ENCODE peak calls at places on chromosomes 13 and 19, in six cellular contexts. One of them, this sample, is unnamed.

GRCh38 chr13:99908129-99908805 is 63.3 kb downstream of the ZIC5 start:
- DNase-seq in GM12891: no peak
- DNase-seq in K562: no peak
- DNase-seq in HepG2: no peak
- DNase-seq in GM12878: no peak
- DNase-seq in H1: no peak
- DNase-seq in this sample: no peak

GRCh38 chr13:75415720-75416119 is 66.2 kb downstream of the TBC1D4 start:
- DNase-seq in GM12891: no peak
- DNase-seq in K562: no peak
- DNase-seq in HepG2: no peak
- DNase-seq in GM12878: no peak
- DNase-seq in H1: no peak
- DNase-seq in this sample: no peak

GRCh38 chr19:36051236-36051635 is 2.8 kb downstream of the THAP8 start:
- DNase-seq in GM12891: no peak
- DNase-seq in K562: no peak
- DNase-seq in HepG2: peak
- DNase-seq in GM12878: no peak
- DNase-seq in H1: no peak
- DNase-seq in this sample: no peak

GRCh38 chr13:84137292-84137691 is 255.0 kb upstream of the SLITRK1 start:
- DNase-seq in GM12891: no peak
- DNase-seq in K562: no peak
- DNase-seq in HepG2: no peak
- DNase-seq in GM12878: peak
- DNase-seq in H1: no peak
- DNase-seq in this sample: no peak

GRCh38 chr13:92355213-92355612 is 871.4 kb upstream of the GPC6 start:
- DNase-seq in GM12891: no peak
- DNase-seq in K562: peak
- DNase-seq in HepG2: peak
- DNase-seq in GM12878: no peak
- DNase-seq in H1: no peak
- DNase-seq in this sample: no peak

GRCh38 chr13:24627090-24627714 is 53.0 kb upstream of the ATP12A start:
- DNase-seq in GM12891: no peak
- DNase-seq in K562: peak
- DNase-seq in HepG2: peak
- DNase-seq in GM12878: no peak
- DNase-seq in H1: peak
- DNase-seq in this sample: no peak

GRCh38 chr19:10835089-10835753 is 791 bp downstream of the TMED1 start:
- DNase-seq in GM12891: peak
- DNase-seq in K562: no peak
- DNase-seq in HepG2: no peak
- DNase-seq in GM12878: no peak
- DNase-seq in H1: no peak
- DNase-seq in this sample: peak

GRCh38 chr19:45097776-45098520 is 5.0 kb downstream of the PPP1R37 start:
- DNase-seq in GM12891: no peak
- DNase-seq in K562: peak
- DNase-seq in HepG2: peak
- DNase-seq in GM12878: no peak
- DNase-seq in H1: no peak
- DNase-seq in this sample: no peak

GRCh38 chr19:42295831-42296525 is 6.0 kb upstream of the PRR19 start:
- DNase-seq in GM12891: peak
- DNase-seq in K562: peak
- DNase-seq in HepG2: peak
- DNase-seq in GM12878: peak
- DNase-seq in H1: peak
- DNase-seq in this sample: peak

GRCh38 chr13:96835591-96835990 is 158.7 kb downstream of the OXGR1 start:
- DNase-seq in GM12891: no peak
- DNase-seq in K562: no peak
- DNase-seq in HepG2: no peak
- DNase-seq in GM12878: no peak
- DNase-seq in H1: no peak
- DNase-seq in this sample: no peak

GRCh38 chr13:95533545-95534135 is 18.9 kb upstream of the CLDN10 start:
- DNase-seq in GM12891: no peak
- DNase-seq in K562: no peak
- DNase-seq in HepG2: no peak
- DNase-seq in GM12878: no peak
- DNase-seq in H1: no peak
- DNase-seq in this sample: no peak

GRCh38 chr13:79807554-79807953 is 326.6 kb downstream of the NDFIP2 start:
- DNase-seq in GM12891: no peak
- DNase-seq in K562: no peak
- DNase-seq in HepG2: no peak
- DNase-seq in GM12878: no peak
- DNase-seq in H1: no peak
- DNase-seq in this sample: no peak

GRCh38 chr19:18089726-18090125 is 3.0 kb upstream of the IL12RB1 start:
- DNase-seq in GM12891: no peak
- DNase-seq in K562: no peak
- DNase-seq in HepG2: no peak
- DNase-seq in GM12878: no peak
- DNase-seq in H1: no peak
- DNase-seq in this sample: no peak

GRCh38 chr13:35475960-35476943 is at the start of gene MAB21L1:
- DNase-seq in GM12891: no peak
- DNase-seq in K562: no peak
- DNase-seq in HepG2: no peak
- DNase-seq in GM12878: no peak
- DNase-seq in H1: no peak
- DNase-seq in this sample: no peak

GRCh38 chr13:63864171-63864902 is 2448.7 kb upstream of the PCDH20 start:
- DNase-seq in GM12891: no peak
- DNase-seq in K562: no peak
- DNase-seq in HepG2: no peak
- DNase-seq in GM12878: no peak
- DNase-seq in H1: no peak
- DNase-seq in this sample: no peak

GRCh38 chr13:60329221-60329983 is 67.6 kb upstream of the TDRD3 start:
- DNase-seq in GM12891: no peak
- DNase-seq in K562: peak
- DNase-seq in HepG2: peak
- DNase-seq in GM12878: peak
- DNase-seq in H1: peak
- DNase-seq in this sample: no peak

GRCh38 chr13:79085021-79085420 is 321.0 kb downstream of the RBM26 start:
- DNase-seq in GM12891: no peak
- DNase-seq in K562: no peak
- DNase-seq in HepG2: no peak
- DNase-seq in GM12878: no peak
- DNase-seq in H1: no peak
- DNase-seq in this sample: no peak

GRCh38 chr19:19427935-19428334 is 22.5 kb downstream of the GATAD2A start:
- DNase-seq in GM12891: no peak
- DNase-seq in K562: no peak
- DNase-seq in HepG2: no peak
- DNase-seq in GM12878: no peak
- DNase-seq in H1: no peak
- DNase-seq in this sample: no peak

GRCh38 chr19:49658566-49659442 is 6.9 kb downstream of the IRF3 start:
- DNase-seq in GM12891: no peak
- DNase-seq in K562: no peak
- DNase-seq in HepG2: no peak
- DNase-seq in GM12878: no peak
- DNase-seq in H1: no peak
- DNase-seq in this sample: no peak

GRCh38 chr19:31312004-31312403 is 37.2 kb downstream of the TSHZ3 start:
- DNase-seq in GM12891: no peak
- DNase-seq in K562: no peak
- DNase-seq in HepG2: no peak
- DNase-seq in GM12878: no peak
- DNase-seq in H1: no peak
- DNase-seq in this sample: no peak

GRCh38 chr13:99617474-99618255 is 116.4 kb downstream of the TM9SF2 start:
- DNase-seq in GM12891: no peak
- DNase-seq in K562: peak
- DNase-seq in HepG2: peak
- DNase-seq in GM12878: no peak
- DNase-seq in H1: no peak
- DNase-seq in this sample: no peak

GRCh38 chr19:54188224-54188871 is 1.0 kb downstream of the MBOAT7 start:
- DNase-seq in GM12891: no peak
- DNase-seq in K562: peak
- DNase-seq in HepG2: no peak
- DNase-seq in GM12878: no peak
- DNase-seq in H1: no peak
- DNase-seq in this sample: no peak

GRCh38 chr19:10238172-10238783 is 7.1 kb upstream of the S1PR2 start:
- DNase-seq in GM12891: no peak
- DNase-seq in K562: no peak
- DNase-seq in HepG2: peak
- DNase-seq in GM12878: no peak
- DNase-seq in H1: no peak
- DNase-seq in this sample: no peak

GRCh38 chr13:34044041-34044440 is 226.1 kb downstream of the RFC3 start:
- DNase-seq in GM12891: no peak
- DNase-seq in K562: no peak
- DNase-seq in HepG2: no peak
- DNase-seq in GM12878: no peak
- DNase-seq in H1: no peak
- DNase-seq in this sample: no peak

GRCh38 chr19:1811472-1811894 is 593 bp downstream of the ATP8B3 start:
- DNase-seq in GM12891: no peak
- DNase-seq in K562: peak
- DNase-seq in HepG2: peak
- DNase-seq in GM12878: no peak
- DNase-seq in H1: no peak
- DNase-seq in this sample: no peak

GRCh38 chr13:32838985-32839384 is 177.2 kb upstream of the KL start:
- DNase-seq in GM12891: no peak
- DNase-seq in K562: no peak
- DNase-seq in HepG2: peak
- DNase-seq in GM12878: no peak
- DNase-seq in H1: no peak
- DNase-seq in this sample: peak

GRCh38 chr13:81197966-81198365 is 857.0 kb upstream of the SPRY2 start:
- DNase-seq in GM12891: no peak
- DNase-seq in K562: no peak
- DNase-seq in HepG2: no peak
- DNase-seq in GM12878: no peak
- DNase-seq in H1: no peak
- DNase-seq in this sample: no peak

GRCh38 chr13:99153219-99153618 is 47.4 kb upstream of the UBAC2 start:
- DNase-seq in GM12891: no peak
- DNase-seq in K562: no peak
- DNase-seq in HepG2: no peak
- DNase-seq in GM12878: no peak
- DNase-seq in H1: no peak
- DNase-seq in this sample: no peak

GRCh38 chr19:35959040-35959967 is 23.1 kb downstream of the LRFN3 start:
- DNase-seq in GM12891: peak
- DNase-seq in K562: peak
- DNase-seq in HepG2: no peak
- DNase-seq in GM12878: no peak
- DNase-seq in H1: no peak
- DNase-seq in this sample: peak

GRCh38 chr19:6086081-6086858 is 24.0 kb downstream of the RFX2 start:
- DNase-seq in GM12891: no peak
- DNase-seq in K562: no peak
- DNase-seq in HepG2: no peak
- DNase-seq in GM12878: no peak
- DNase-seq in H1: no peak
- DNase-seq in this sample: no peak

DNA sequence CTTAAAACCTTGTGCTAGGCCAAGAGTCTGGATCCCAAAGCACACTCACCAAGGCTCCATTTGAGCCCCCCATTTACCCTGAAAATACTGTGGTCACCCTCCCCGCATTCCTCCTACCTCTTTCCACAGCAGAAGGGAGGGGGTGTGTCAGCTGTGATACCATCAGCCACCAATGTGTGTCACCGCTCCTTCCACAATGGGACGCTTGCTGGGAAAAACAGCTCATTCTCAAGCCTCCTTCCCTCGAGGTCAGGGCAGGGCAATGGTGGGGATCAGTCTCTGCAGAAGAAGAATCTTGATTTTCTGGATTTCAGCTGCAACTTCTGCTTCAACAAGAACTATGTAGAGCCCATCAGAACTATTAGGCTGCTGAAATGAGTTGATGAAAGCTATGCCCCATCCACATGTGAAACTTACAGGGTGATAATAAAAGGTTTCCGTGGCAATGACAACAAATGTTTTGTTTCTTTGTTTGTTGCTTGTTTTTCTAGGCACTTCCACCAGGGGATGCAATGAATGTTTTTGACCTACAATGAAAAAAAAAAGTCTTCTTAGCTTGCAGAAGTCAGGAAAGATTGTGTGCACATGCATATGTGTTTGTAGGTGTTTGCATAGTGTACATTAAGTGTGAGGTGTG is 26.4 kb upstream of the ZNF507 start:
- DNase-seq in GM12891: peak
- DNase-seq in K562: peak
- DNase-seq in HepG2: no peak
- DNase-seq in GM12878: no peak
- DNase-seq in H1: no peak
- DNase-seq in this sample: no peak
- TF ChIP-seq TAF1 in GM12891: no peak
- TF ChIP-seq TAF1 in K562: no peak
- TF ChIP-seq TAF1 in HepG2: no peak
- TF ChIP-seq TAF1 in GM12878: no peak
- TF ChIP-seq TAF1 in H1: peak
- TF ChIP-seq TAF1 in this sample: no peak

DNA sequence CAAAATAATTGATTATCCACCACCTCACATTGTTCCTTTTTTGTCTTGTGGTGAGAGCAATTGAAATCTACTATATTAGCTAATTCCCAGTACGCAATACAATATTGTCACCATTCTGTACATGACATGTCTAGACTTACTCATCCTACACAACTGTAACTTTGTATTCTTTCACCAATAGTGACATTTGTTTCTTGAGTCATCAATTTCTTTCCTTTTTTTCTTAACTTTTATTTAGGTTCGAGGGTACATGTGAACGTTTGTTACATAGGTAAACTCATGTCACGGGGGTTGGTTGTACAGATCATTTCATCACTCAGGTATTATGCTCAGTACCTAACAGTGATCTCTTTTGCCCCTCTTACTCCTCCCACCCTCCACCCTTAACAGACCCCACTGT is 265.3 kb downstream of the KCNRG start:
- DNase-seq in GM12891: no peak
- DNase-seq in K562: no peak
- DNase-seq in HepG2: no peak
- DNase-seq in GM12878: no peak
- DNase-seq in H1: no peak
- DNase-seq in this sample: no peak
- TF ChIP-seq POLR2A in GM12891: no peak
- TF ChIP-seq POLR2A in K562: no peak
- TF ChIP-seq POLR2A in HepG2: no peak
- TF ChIP-seq POLR2A in GM12878: no peak
- TF ChIP-seq POLR2A in H1: no peak
- TF ChIP-seq POLR2A in this sample: no peak

GRCh38 chr13:41942462-41943094 is 18.3 kb downstream of the VWA8 start:
- DNase-seq in GM12891: no peak
- DNase-seq in K562: no peak
- DNase-seq in HepG2: no peak
- DNase-seq in GM12878: no peak
- DNase-seq in H1: no peak
- DNase-seq in this sample: no peak
- TF ChIP-seq TAF1 in GM12891: no peak
- TF ChIP-seq TAF1 in K562: no peak
- TF ChIP-seq TAF1 in HepG2: no peak
- TF ChIP-seq TAF1 in GM12878: no peak
- TF ChIP-seq TAF1 in H1: no peak
- TF ChIP-seq TAF1 in this sample: no peak

GRCh38 chr19:12956446-12957388 is at the start of gene GADD45GIP1:
- DNase-seq in GM12891: peak
- DNase-seq in K562: peak
- DNase-seq in HepG2: peak
- DNase-seq in GM12878: peak
- DNase-seq in H1: peak
- DNase-seq in this sample: peak
- TF ChIP-seq POLR2A in GM12891: peak
- TF ChIP-seq POLR2A in K562: peak
- TF ChIP-seq POLR2A in HepG2: peak
- TF ChIP-seq POLR2A in GM12878: peak
- TF ChIP-seq POLR2A in H1: peak
- TF ChIP-seq POLR2A in this sample: peak

This sample was measured in GM12892.